ENCODE peak calls at places on chromosomes 6 and 20, in four cellular contexts. One of them, this sample, is unnamed.

GRCh38 chr20:56949318-56949717 is 317.1 kb downstream of the BMP7 start:
- DNase-seq in hypothalamus: no peak
- DNase-seq in left lobe of liver: no peak
- DNase-seq in kidney: no peak
- DNase-seq in this sample: no peak

GRCh38 chr20:49750611-49751396 is 37.1 kb upstream of the B4GALT5 start:
- DNase-seq in hypothalamus: no peak
- DNase-seq in left lobe of liver: no peak
- DNase-seq in kidney: no peak
- DNase-seq in this sample: no peak

GRCh38 chr6:34484899-34485298 is 19.0 kb downstream of the PACSIN1 start:
- DNase-seq in hypothalamus: no peak
- DNase-seq in left lobe of liver: no peak
- DNase-seq in kidney: no peak
- DNase-seq in this sample: no peak

GRCh38 chr20:22999756-23000155 is 35.4 kb upstream of the SSTR4 start:
- DNase-seq in hypothalamus: no peak
- DNase-seq in left lobe of liver: no peak
- DNase-seq in kidney: no peak
- DNase-seq in this sample: no peak

GRCh38 chr6:21360353-21360752 is 233.2 kb upstream of the SOX4 start:
- DNase-seq in hypothalamus: no peak
- DNase-seq in left lobe of liver: no peak
- DNase-seq in kidney: no peak
- DNase-seq in this sample: no peak

GRCh38 chr20:61710108-61710507 is 355.6 kb downstream of the TAF4 start:
- DNase-seq in hypothalamus: no peak
- DNase-seq in left lobe of liver: no peak
- DNase-seq in kidney: no peak
- DNase-seq in this sample: no peak

GRCh38 chr6:116616757-116617093 is 446 bp downstream of the RSPH4A start:
- DNase-seq in hypothalamus: no peak
- DNase-seq in left lobe of liver: no peak
- DNase-seq in kidney: peak
- DNase-seq in this sample: no peak

GRCh38 chr20:2140561-2140960 is 38.9 kb downstream of the STK35 start:
- DNase-seq in hypothalamus: no peak
- DNase-seq in left lobe of liver: no peak
- DNase-seq in kidney: no peak
- DNase-seq in this sample: no peak

GRCh38 chr6:2862712-2863174 is 21.1 kb upstream of the SERPINB1 start:
- DNase-seq in hypothalamus: no peak
- DNase-seq in left lobe of liver: no peak
- DNase-seq in kidney: no peak
- DNase-seq in this sample: no peak

GRCh38 chr6:130587778-130588520 is 222.1 kb downstream of the TMEM200A start:
- DNase-seq in hypothalamus: no peak
- DNase-seq in left lobe of liver: no peak
- DNase-seq in kidney: no peak
- DNase-seq in this sample: peak